ENCODE peak calls at places on chromosomes 6 and 20, in four cellular contexts. Y, Z, F and T are unnamed samples.

GRCh38 chr6:135145509-135145865 is 35.6 kb upstream of the MYB start:
- DNase-seq in Y (no peak), Z (no peak), F (no peak), T (peak)

GRCh38 chr6:150894935-150895686 is 29.6 kb downstream of the MTHFD1L start:
- DNase-seq in Y (no peak), Z (no peak), F (no peak), T (peak)

GRCh38 chr6:72787521-72788031 is 165.7 kb downstream of the KCNQ5 start:
- DNase-seq in Y (no peak), Z (peak), F (no peak), T (no peak)

GRCh38 chr20:11379257-11380011 is 538.3 kb upstream of the BTBD3 start:
- DNase-seq in Y (no peak), Z (no peak), F (no peak), T (no peak)

GRCh38 chr20:32484221-32485125 is 100.7 kb downstream of the NOL4L start:
- DNase-seq in Y (peak), Z (no peak), F (peak), T (no peak)

GRCh38 chr20:53926428-53927028 is 143.9 kb downstream of the BCAS1 start:
- DNase-seq in Y (no peak), Z (no peak), F (no peak), T (no peak)

GRCh38 chr20:38299963-38300362 is 4.0 kb upstream of the BPI start:
- DNase-seq in Y (no peak), Z (no peak), F (no peak), T (no peak)

GRCh38 chr6:55528624-55529023 is 50.4 kb downstream of the HMGCLL1 start:
- DNase-seq in Y (no peak), Z (no peak), F (no peak), T (no peak)

GRCh38 chr6:99991955-99992354 is 2.1 kb downstream of the MCHR2 start:
- DNase-seq in Y (no peak), Z (no peak), F (no peak), T (no peak)

GRCh38 chr20:45343867-45344721 is 4.1 kb downstream of the SDC4 start:
- DNase-seq in Y (peak), Z (peak), F (peak), T (peak)

GRCh38 chr6:123997223-123997622 is 193.6 kb downstream of the NKAIN2 start:
- DNase-seq in Y (no peak), Z (no peak), F (no peak), T (peak)

GRCh38 chr20:4472906-4473305 is 248.8 kb upstream of the PRND start:
- DNase-seq in Y (no peak), Z (no peak), F (no peak), T (no peak)

GRCh38 chr6:11947063-11947462 is 65.0 kb upstream of the HIVEP1 start:
- DNase-seq in Y (no peak), Z (no peak), F (no peak), T (no peak)

DNA sequence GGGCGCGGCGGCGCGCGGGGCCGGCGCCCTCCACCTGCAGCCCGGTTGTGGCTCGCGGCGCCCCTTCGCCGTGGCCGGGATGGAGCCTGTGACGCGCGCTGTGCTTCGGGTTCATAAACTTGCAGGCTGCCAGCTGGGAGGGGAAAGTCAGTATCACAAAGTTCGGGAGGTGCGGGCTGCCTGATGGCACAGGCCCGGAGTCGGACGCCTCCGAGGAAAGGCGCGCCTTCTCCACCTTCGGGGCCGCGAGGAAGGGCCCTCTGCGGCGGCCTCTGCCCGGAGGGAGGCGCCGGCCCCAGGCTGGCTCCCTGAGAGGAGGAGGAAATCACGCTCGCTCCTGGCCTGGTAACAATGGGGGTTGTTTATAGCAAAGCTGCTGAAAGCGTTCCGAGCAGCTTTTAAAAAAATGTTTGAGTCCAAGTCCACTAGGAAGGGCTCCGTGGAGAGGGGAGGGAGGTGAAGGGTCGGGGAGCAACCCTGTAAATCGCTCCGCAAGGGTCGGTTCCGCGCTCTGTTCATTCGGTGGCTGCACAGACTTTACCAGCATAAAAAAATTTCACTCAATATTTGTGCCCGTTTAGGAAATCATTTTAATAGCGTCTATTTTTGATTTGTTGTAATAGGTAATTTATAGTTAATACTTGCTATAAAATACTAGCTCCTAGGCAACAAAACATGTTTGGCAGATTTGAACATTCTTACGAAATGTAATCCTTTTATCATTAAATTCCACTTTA is 1.0 kb downstream of the AFDN start:
- DNase-seq in Y (peak), Z (peak), F (peak), T (peak)
- TF ChIP-seq POLR2A in Y (peak), Z (no peak), F (no peak), T (no peak)

GRCh38 chr20:2663887-2664719 is at the start of gene IDH3B:
- DNase-seq in Y (peak), Z (peak), F (peak), T (peak)
- TF ChIP-seq POLR2A in Y (peak), Z (peak), F (peak), T (peak)

GRCh38 chr20:16036331-16036730 is 536.9 kb downstream of the KIF16B start:
- DNase-seq in Y (no peak), Z (no peak), F (no peak), T (no peak)
- TF ChIP-seq POLR2A in Y (no peak), Z (no peak), F (no peak), T (no peak)

GRCh38 chr6:132487762-132488161 is 25.2 kb downstream of the STX7 start:
- DNase-seq in Y (no peak), Z (no peak), F (no peak), T (no peak)

GRCh38 chr6:132484680-132485018 is 28.3 kb downstream of the STX7 start:
- DNase-seq in Y (no peak), Z (no peak), F (no peak), T (no peak)

GRCh38 chr6:132482595-132482994 is 30.3 kb downstream of the STX7 start:
- DNase-seq in Y (no peak), Z (no peak), F (no peak), T (no peak)

GRCh38 chr6:132481189-132481588 is 31.7 kb downstream of the STX7 start:
- DNase-seq in Y (no peak), Z (no peak), F (no peak), T (no peak)

GRCh38 chr6:132483779-132484679 is 28.9 kb downstream of the STX7 start:
- DNase-seq in Y (peak), Z (peak), F (peak), T (peak)
- TF ChIP-seq POLR2A in Y (no peak), Z (no peak), F (no peak), T (no peak)

GRCh38 chr6:141550471-141550870 is 582.3 kb upstream of the GJE1 start:
- DNase-seq in Y (no peak), Z (no peak), F (no peak), T (no peak)

GRCh38 chr6:141552031-141552430 is 580.7 kb upstream of the GJE1 start:
- DNase-seq in Y (no peak), Z (no peak), F (no peak), T (no peak)

GRCh38 chr6:141548969-141549368 is 583.8 kb upstream of the GJE1 start:
- DNase-seq in Y (no peak), Z (no peak), F (no peak), T (no peak)

GRCh38 chr6:141551318-141551717 is 581.4 kb upstream of the GJE1 start:
- DNase-seq in Y (no peak), Z (no peak), F (no peak), T (no peak)

GRCh38 chr6:141552463-141552862 is 580.3 kb upstream of the GJE1 start:
- DNase-seq in Y (no peak), Z (no peak), F (no peak), T (no peak)
- TF ChIP-seq POLR2A in Y (no peak), Z (no peak), F (no peak), T (no peak)

GRCh38 chr6:32936247-32937152 is 4.3 kb downstream of the HLA-DMB start:
- DNase-seq in Y (no peak), Z (no peak), F (no peak), T (no peak)

GRCh38 chr6:32935551-32936246 is 5.1 kb downstream of the HLA-DMB start:
- DNase-seq in Y (no peak), Z (no peak), F (no peak), T (no peak)

GRCh38 chr6:32938494-32938893 is 2.3 kb downstream of the HLA-DMB start:
- DNase-seq in Y (no peak), Z (no peak), F (no peak), T (no peak)

GRCh38 chr6:32933661-32934085 is 7.2 kb downstream of the HLA-DMB start:
- DNase-seq in Y (peak), Z (peak), F (peak), T (peak)

DNA sequence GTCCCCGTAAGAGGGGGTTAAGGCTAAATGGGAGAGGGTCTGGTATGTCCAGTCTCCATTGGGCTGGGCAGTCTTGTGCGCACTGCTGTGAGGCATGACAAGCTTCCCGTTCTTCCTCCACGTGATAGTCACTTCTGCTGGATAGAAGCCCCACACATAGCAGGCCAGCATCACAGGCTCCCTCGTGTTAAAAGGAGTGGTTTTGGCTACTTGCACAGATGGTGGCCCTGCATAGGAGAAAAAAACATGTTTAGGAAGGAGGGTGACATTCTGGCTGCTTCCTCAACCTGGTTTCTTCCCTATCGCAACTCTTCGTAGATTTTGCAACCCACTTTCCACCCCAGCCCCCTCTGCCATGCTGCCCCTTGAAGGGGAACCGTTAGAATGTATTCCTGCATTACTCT is 3.6 kb downstream of the HLA-DMB start:
- DNase-seq in Y (no peak), Z (no peak), F (no peak), T (no peak)
- TF ChIP-seq POLR2A in Y (no peak), Z (no peak), F (no peak), T (no peak)

DNA sequence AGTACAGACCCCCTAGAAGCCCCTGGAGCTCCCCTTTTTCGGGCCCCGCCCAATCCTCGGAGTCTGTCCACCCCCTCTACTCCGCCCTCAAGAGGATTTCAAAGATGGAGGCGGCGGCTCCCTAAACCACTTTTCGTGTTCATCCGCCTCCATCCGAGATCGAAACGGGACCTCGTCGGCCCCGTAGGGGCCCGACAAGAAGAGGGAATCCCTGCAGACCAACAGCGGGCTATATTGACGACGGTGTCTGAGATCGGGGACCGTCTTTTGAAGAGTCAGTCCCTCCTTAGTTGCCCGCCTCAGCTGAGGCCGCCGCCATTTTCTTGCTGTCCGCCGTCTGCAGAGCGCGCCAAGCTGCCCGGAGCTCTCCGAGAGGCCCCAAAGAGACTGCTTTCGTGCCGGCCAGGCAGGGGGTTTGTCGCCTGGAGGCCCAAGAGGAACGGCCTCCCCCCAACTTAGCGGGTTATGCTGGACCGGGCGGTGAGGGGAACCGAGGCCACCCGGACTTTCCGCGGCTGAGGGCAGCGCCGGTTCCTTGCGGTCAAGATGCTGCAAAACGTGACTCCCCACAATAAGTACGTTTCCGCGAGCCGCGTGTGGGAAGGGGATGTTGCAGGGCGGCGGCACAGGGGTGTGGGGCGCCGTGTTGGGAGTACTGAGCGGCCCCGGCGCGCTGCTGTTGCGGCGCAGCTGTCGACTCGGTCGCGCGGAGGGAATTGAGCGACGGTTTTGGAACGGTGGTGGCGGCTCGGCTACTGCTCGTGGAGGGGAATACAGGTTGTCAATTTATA is 4.2 kb downstream of the BRD2 start:
- DNase-seq in Y (peak), Z (no peak), F (no peak), T (peak)
- TF ChIP-seq POLR2A in Y (no peak), Z (no peak), F (no peak), T (peak)

GRCh38 chr6:7917729-7918128 is 7.1 kb upstream of the TXNDC5 start:
- DNase-seq in Y (no peak), Z (no peak), F (no peak), T (no peak)

GRCh38 chr6:7914991-7915789 is 4.6 kb upstream of the TXNDC5 start:
- DNase-seq in Y (no peak), Z (peak), F (peak), T (no peak)

GRCh38 chr6:7918403-7918802 is 7.8 kb upstream of the TXNDC5 start:
- DNase-seq in Y (no peak), Z (no peak), F (no peak), T (no peak)

GRCh38 chr6:7914311-7914710 is 3.7 kb upstream of the TXNDC5 start:
- DNase-seq in Y (no peak), Z (no peak), F (no peak), T (no peak)

GRCh38 chr6:7916959-7917358 is 6.4 kb upstream of the TXNDC5 start:
- DNase-seq in Y (no peak), Z (no peak), F (no peak), T (no peak)
- TF ChIP-seq POLR2A in Y (no peak), Z (no peak), F (no peak), T (no peak)

GRCh38 chr6:98947411-98948292 is at the start of gene FBXL4:
- DNase-seq in Y (peak), Z (peak), F (peak), T (peak)
- TF ChIP-seq POLR2A in Y (peak), Z (peak), F (peak), T (peak)

GRCh38 chr20:62937353-62938104 is 418 bp upstream of the GID8 start:
- DNase-seq in Y (peak), Z (peak), F (peak), T (peak)
- TF ChIP-seq POLR2A in Y (peak), Z (peak), F (peak), T (peak)